ENCODE peak calls at places on chromosomes 13 and 19, in seven cellular contexts. Q, A, N, C, G, V and O are unnamed samples.

GRCh38 chr19:48878219-48879024 is 6.2 kb downstream of the PPP1R15A start:
- DNase-seq in Q (no peak), A (no peak), N (no peak), C (no peak), G (no peak), V (no peak), O (no peak)

GRCh38 chr19:45972081-45972943 is 1.4 kb downstream of the NOVA2 start:
- DNase-seq in Q (no peak), A (no peak), N (peak), C (no peak), G (no peak), V (no peak), O (no peak)

GRCh38 chr19:4534836-4535658 is at the start of gene PLIN5:
- DNase-seq in Q (peak), A (peak), N (peak), C (peak), G (peak), V (peak), O (peak)

GRCh38 chr19:55643003-55643732 is at the start of gene ZNF581:
- DNase-seq in Q (peak), A (peak), N (no peak), C (peak), G (peak), V (peak), O (peak)

GRCh38 chr13:49821216-49821820 is 28.8 kb upstream of the KPNA3 start:
- DNase-seq in Q (no peak), A (no peak), N (no peak), C (no peak), G (no peak), V (no peak), O (no peak)

GRCh38 chr13:59494560-59494970 is 669.2 kb downstream of the DIAPH3 start:
- DNase-seq in Q (no peak), A (no peak), N (no peak), C (no peak), G (no peak), V (peak), O (no peak)

GRCh38 chr13:21309542-21310172 is 133.2 kb downstream of the MRPL57 start:
- DNase-seq in Q (no peak), A (no peak), N (no peak), C (no peak), G (no peak), V (no peak), O (no peak)

GRCh38 chr19:29476528-29476927 is 49.3 kb upstream of the VSTM2B start:
- DNase-seq in Q (no peak), A (no peak), N (no peak), C (no peak), G (no peak), V (no peak), O (no peak)

GRCh38 chr13:113616991-113617749 is 32.6 kb downstream of the TFDP1 start:
- DNase-seq in Q (no peak), A (peak), N (no peak), C (no peak), G (no peak), V (peak), O (no peak)

GRCh38 chr13:39818953-39819352 is 163.5 kb downstream of the COG6 start:
- DNase-seq in Q (no peak), A (no peak), N (no peak), C (no peak), G (no peak), V (peak), O (no peak)

GRCh38 chr19:40424637-40425449 is 949 bp downstream of the SERTAD1 start:
- DNase-seq in Q (no peak), A (peak), N (no peak), C (no peak), G (no peak), V (peak), O (no peak)

GRCh38 chr19:56144396-56144795 is 3.3 kb downstream of the ZNF444 start:
- DNase-seq in Q (no peak), A (no peak), N (no peak), C (no peak), G (no peak), V (no peak), O (no peak)

GRCh38 chr19:54162241-54162805 is 2.8 kb upstream of the LENG1 start:
- DNase-seq in Q (peak), A (peak), N (peak), C (peak), G (peak), V (peak), O (no peak)
- TF ChIP-seq CTCF in Q (no peak), A (no peak), N (no peak), C (no peak), G (no peak), V (no peak), O (no peak)

GRCh38 chr13:41971848-41972247 is 10.9 kb upstream of the VWA8 start:
- DNase-seq in Q (no peak), A (no peak), N (no peak), C (no peak), G (no peak), V (no peak), O (no peak)

GRCh38 chr13:41970918-41971317 is 10.0 kb upstream of the VWA8 start:
- DNase-seq in Q (no peak), A (no peak), N (no peak), C (no peak), G (no peak), V (no peak), O (no peak)

GRCh38 chr13:41974262-41974900 is 13.5 kb upstream of the VWA8 start:
- DNase-seq in Q (no peak), A (no peak), N (no peak), C (no peak), G (no peak), V (no peak), O (no peak)

GRCh38 chr13:41976491-41976890 is 15.6 kb upstream of the VWA8 start:
- DNase-seq in Q (no peak), A (no peak), N (no peak), C (no peak), G (no peak), V (no peak), O (no peak)

GRCh38 chr13:41973247-41973741 is 12.4 kb upstream of the VWA8 start:
- DNase-seq in Q (no peak), A (no peak), N (no peak), C (no peak), G (no peak), V (no peak), O (no peak)
- TF ChIP-seq CTCF in Q (no peak), A (peak), N (no peak), C (no peak), G (no peak), V (peak), O (no peak)

GRCh38 chr19:27792576-27793127 is 1420.3 kb downstream of the UQCRFS1 start:
- DNase-seq in Q (no peak), A (no peak), N (no peak), C (no peak), G (no peak), V (no peak), O (no peak)

GRCh38 chr19:27795369-27795768 is 1417.6 kb downstream of the UQCRFS1 start:
- DNase-seq in Q (no peak), A (no peak), N (no peak), C (no peak), G (no peak), V (no peak), O (no peak)

GRCh38 chr19:27793128-27793643 is 1419.8 kb downstream of the UQCRFS1 start:
- DNase-seq in Q (peak), A (peak), N (peak), C (peak), G (no peak), V (peak), O (peak)

GRCh38 chr19:27794444-27795042 is 1418.4 kb downstream of the UQCRFS1 start:
- DNase-seq in Q (no peak), A (peak), N (no peak), C (no peak), G (no peak), V (peak), O (no peak)

DNA sequence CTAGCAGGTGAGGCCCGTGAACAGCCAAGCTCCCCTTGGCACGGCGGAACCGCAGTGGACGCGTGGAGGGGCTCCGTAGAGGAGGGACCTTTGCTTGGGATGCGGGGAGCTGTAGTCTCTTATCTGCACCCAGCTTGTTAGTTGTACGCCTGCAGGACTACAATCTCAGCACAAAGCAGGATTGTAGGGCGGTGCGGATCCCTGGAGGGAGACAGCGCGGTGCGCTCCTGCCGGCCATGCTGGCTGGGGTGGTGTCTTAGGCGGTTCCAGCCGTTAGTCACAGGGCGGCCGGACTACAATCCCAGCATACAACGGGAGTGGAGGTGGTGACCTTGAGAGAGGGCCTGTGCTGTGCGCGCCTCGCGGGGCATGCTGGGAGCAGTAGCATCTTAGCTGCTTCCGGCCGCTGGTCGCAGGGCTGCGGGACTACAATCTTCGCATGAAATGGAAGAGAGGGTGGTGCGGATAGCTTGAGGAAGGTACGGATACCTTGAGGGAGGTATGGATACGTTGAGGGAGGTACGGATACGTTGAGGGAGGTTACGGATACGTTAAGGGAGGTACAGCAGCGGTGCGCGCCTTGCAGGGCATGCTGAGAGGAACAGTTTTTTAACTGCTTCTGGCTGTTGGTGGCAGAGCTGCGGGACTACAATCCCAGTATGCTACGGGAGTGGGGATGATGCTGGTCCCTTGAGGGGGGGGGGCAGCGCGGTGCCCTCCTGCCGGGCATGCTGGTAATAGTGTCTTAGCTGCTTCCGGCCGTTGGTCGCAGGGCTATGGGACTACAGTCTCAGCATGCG is 1419.1 kb downstream of the UQCRFS1 start:
- DNase-seq in Q (peak), A (peak), N (peak), C (peak), G (peak), V (peak), O (peak)
- TF ChIP-seq CTCF in Q (peak), A (no peak), N (peak), C (no peak), G (no peak), V (no peak), O (no peak)

DNA sequence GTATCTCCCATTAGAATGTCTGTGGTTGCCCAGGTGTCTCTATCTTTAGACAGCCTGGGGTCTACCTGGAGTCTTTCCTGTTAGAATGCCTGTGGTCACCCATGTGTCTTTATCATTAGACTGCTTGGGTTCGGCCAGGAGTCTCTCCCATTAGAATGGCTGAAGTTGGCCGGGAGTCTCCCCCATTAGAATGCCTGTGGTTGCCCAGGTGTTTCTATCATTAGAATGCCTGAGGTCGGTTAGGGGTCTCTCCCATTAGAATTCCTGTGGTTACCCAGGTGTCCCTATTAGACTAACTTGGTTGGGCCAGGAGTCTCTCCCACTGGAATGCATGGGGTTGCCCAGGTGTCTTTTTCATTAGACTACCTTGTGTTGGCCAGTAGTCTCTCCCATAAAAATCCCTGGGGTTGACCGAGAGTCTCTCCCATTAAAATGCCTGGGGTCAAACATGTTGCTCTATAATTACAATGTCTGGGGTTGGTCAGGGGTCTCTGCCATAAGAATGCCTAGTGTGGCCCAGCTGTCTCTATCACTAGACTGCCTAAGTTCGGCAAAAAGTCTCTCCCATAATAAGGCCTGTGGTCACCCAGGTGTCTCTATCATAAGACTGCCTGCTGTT is 1448.7 kb downstream of the UQCRFS1 start:
- DNase-seq in Q (no peak), A (no peak), N (no peak), C (no peak), G (no peak), V (no peak), O (no peak)
- TF ChIP-seq CTCF in Q (no peak), A (no peak), N (no peak), C (no peak), G (no peak), V (no peak), O (no peak)

DNA sequence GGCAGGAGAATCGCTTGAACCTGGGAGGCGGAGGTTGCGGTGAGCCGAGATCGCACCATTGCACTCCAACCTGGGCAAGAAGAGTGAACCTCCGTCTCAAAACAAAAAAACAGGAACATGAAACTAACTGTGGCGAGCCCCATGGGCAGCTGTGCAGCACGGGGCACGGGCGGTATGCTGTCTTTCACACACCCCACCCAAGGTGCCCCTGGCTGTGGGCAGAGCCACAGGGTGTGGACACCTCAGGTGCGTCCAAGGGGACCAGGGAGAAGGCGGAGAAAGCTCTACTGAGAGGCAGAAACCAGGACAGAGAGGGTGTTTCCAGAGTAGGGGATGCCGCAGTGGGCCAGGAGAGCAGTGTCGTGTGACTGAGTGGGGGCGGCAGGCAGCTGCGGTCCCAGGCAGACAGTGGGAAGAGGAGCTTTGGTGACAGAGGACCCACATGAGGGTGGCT is 29.8 kb downstream of the CARS2 start:
- DNase-seq in Q (no peak), A (no peak), N (no peak), C (no peak), G (peak), V (no peak), O (no peak)
- TF ChIP-seq CTCF in Q (no peak), A (no peak), N (no peak), C (no peak), G (no peak), V (no peak), O (no peak)

GRCh38 chr13:100565291-100565690 is 23.3 kb downstream of the GGACT start:
- DNase-seq in Q (no peak), A (no peak), N (no peak), C (no peak), G (no peak), V (no peak), O (no peak)
- TF ChIP-seq CTCF in Q (no peak), A (no peak), N (no peak), C (no peak), G (no peak), V (no peak), O (no peak)

DNA sequence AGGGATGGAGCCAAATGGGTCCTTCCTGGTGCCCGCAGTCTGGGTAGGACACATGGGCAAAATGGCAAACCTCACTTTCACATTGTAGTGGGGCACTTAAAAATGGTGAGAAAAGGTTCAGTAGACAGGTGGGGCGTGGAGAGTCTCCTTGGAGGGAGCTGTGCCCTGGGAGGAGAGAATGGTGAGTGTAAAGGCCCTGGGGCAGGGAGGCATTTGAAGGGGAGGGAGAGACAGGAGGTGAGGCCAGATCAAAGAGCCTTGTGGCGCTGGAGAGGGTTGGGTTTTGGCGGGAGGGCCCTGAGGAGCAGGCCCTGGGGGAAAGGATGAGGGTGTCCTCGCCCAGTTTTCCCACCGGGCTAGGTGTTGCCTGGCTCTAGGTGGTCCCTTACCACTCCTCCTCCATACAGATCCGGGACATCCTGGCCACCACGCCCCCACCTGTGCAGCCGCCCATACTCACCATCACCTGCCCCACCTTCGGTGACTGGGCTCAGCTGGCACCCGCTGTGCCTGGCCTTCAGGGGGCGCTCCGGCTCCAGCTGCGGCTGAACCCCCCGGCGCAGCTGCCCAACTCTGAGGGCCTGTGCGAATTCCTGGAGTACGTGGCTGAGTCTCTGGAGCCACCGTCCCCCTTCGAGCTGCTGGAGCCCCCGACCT is 6.3 kb downstream of the MAP1S start:
- DNase-seq in Q (no peak), A (no peak), N (no peak), C (no peak), G (no peak), V (no peak), O (no peak)
- TF ChIP-seq CTCF in Q (peak), A (peak), N (peak), C (peak), G (no peak), V (peak), O (peak)

DNA sequence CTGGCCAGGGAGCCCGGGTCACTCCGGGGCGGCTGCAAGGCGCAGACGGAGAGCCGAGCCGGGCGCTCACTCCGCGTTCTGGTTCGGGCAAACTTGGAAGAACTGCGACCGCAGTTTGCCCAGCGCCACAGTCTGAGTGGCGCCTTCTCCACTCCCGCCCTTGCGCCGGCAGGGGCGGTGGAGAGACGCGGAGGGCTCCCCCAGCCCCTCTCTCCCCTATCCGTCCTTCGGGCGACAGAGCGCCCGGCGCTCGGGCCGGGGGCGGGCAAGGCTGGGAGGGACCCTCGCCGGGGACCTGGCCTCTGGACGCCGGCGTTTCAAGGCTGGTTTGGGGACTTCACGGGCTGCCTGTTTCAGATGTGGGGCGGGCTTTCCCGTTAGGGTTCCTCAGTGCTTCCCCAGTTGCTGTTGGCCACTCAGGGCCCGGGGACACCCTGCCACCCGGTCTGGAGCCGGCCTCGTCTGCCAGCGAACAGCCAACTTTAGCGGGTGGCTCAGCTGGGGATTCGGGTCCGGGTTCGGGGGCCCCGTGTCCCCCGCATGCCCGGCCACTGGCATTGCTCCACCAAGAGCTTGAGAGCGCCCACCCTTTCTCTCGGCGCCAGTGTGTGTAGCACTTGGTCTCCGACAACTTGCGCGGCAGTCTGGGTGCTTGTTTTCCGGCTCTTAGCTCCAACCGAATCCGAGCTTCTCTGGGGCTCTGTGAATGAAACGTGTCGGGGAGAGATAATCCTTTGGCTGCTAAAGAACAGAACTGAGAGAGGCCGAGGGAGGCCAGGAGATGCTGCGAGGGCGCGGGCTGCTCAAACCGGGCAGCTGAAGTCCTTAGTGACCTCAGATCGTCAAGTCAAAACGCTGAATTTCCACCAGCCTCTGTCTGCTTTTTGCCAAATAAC is 1.5 kb downstream of the GPC6 start:
- DNase-seq in Q (peak), A (peak), N (peak), C (no peak), G (no peak), V (peak), O (peak)
- TF ChIP-seq CTCF in Q (peak), A (peak), N (no peak), C (peak), G (no peak), V (peak), O (peak)